ENCODE peak calls at places on chromosomes 3 and 15, in five cellular contexts. One of them, this sample, is unnamed.

GRCh38 chr3:41526995-41527573 is 327.8 kb downstream of the CTNNB1 start:
- DNase-seq in NCI-H748 treated with DMSO at 0.1 percent for 48 hours: no peak
- DNase-seq in endodermal cell: no peak
- DNase-seq in NCI-H2081: no peak
- DNase-seq in Panc1: no peak
- DNase-seq in this sample: no peak

GRCh38 chr3:133840055-133840737 is 34.6 kb downstream of the SRPRB start:
- DNase-seq in NCI-H748 treated with DMSO at 0.1 percent for 48 hours: no peak
- DNase-seq in endodermal cell: no peak
- DNase-seq in NCI-H2081: no peak
- DNase-seq in Panc1: no peak
- DNase-seq in this sample: no peak

GRCh38 chr3:185960518-185961288 is 22.9 kb upstream of the TRA2B start:
- DNase-seq in NCI-H748 treated with DMSO at 0.1 percent for 48 hours: no peak
- DNase-seq in endodermal cell: no peak
- DNase-seq in NCI-H2081: no peak
- DNase-seq in Panc1: no peak
- DNase-seq in this sample: no peak

GRCh38 chr3:150149651-150150051 is 179.0 kb upstream of the PFN2 start:
- DNase-seq in NCI-H748 treated with DMSO at 0.1 percent for 48 hours: peak
- DNase-seq in endodermal cell: no peak
- DNase-seq in NCI-H2081: peak
- DNase-seq in Panc1: no peak
- DNase-seq in this sample: no peak

GRCh38 chr3:87702600-87702999 is 356.2 kb downstream of the CGGBP1 start:
- DNase-seq in NCI-H748 treated with DMSO at 0.1 percent for 48 hours: no peak
- DNase-seq in endodermal cell: no peak
- DNase-seq in NCI-H2081: no peak
- DNase-seq in Panc1: no peak
- DNase-seq in this sample: no peak

GRCh38 chr3:139318826-139319225 is 25.0 kb upstream of the MRPS22 start:
- DNase-seq in NCI-H748 treated with DMSO at 0.1 percent for 48 hours: no peak
- DNase-seq in endodermal cell: no peak
- DNase-seq in NCI-H2081: no peak
- DNase-seq in Panc1: no peak
- DNase-seq in this sample: no peak

GRCh38 chr3:51538115-51538458 is 432 bp upstream of the RAD54L2 start:
- DNase-seq in NCI-H748 treated with DMSO at 0.1 percent for 48 hours: no peak
- DNase-seq in endodermal cell: no peak
- DNase-seq in NCI-H2081: no peak
- DNase-seq in Panc1: no peak
- DNase-seq in this sample: no peak

GRCh38 chr3:28901029-28901428 is 379.8 kb upstream of the RBMS3 start:
- DNase-seq in NCI-H748 treated with DMSO at 0.1 percent for 48 hours: no peak
- DNase-seq in endodermal cell: no peak
- DNase-seq in NCI-H2081: no peak
- DNase-seq in Panc1: no peak
- DNase-seq in this sample: no peak

GRCh38 chr15:55703873-55704285 is 39.1 kb downstream of the PRTG start:
- DNase-seq in NCI-H748 treated with DMSO at 0.1 percent for 48 hours: no peak
- DNase-seq in endodermal cell: no peak
- DNase-seq in NCI-H2081: no peak
- DNase-seq in Panc1: no peak
- DNase-seq in this sample: no peak

This sample was measured in glutamatergic neuron.